ENCODE peak calls at places on chromosomes 11 and 22, in seven cellular contexts. One of them, this sample, is unnamed.

GRCh38 chr22:35631597-35631996 is 14.5 kb upstream of the MB start:
- DNase-seq in NCI-H1105 treated with DMSO at 0.1 percent for 48 hours: peak; percentile 10
- DNase-seq in stimulated activated CD4-positive, alpha-beta T cell treated with anti-CD3 and anti-CD28 coated beads, Interleukin-12 subunit alpha, Interleukin-12 subunit beta, amount 100 ng/mL, for 48 hours: no peak
- DNase-seq in foreskin keratinocyte: no peak
- DNase-seq in ACHN: peak; percentile 67
- DNase-seq in stimulated activated CD8-positive, alpha-beta memory T cell treated with anti-CD3 and anti-CD28 coated beads, Interleukin-4, amount 100 ng/mL, for 4 hours: no peak
- DNase-seq in GM04503: no peak
- DNase-seq in this sample: peak; percentile 52

GRCh38 chr22:43479962-43480361 is 68.1 kb downstream of the MPPED1 start:
- DNase-seq in NCI-H1105 treated with DMSO at 0.1 percent for 48 hours: no peak
- DNase-seq in stimulated activated CD4-positive, alpha-beta T cell treated with anti-CD3 and anti-CD28 coated beads, Interleukin-12 subunit alpha, Interleukin-12 subunit beta, amount 100 ng/mL, for 48 hours: no peak
- DNase-seq in foreskin keratinocyte: no peak
- DNase-seq in ACHN: no peak
- DNase-seq in stimulated activated CD8-positive, alpha-beta memory T cell treated with anti-CD3 and anti-CD28 coated beads, Interleukin-4, amount 100 ng/mL, for 4 hours: no peak
- DNase-seq in GM04503: no peak
- DNase-seq in this sample: no peak

GRCh38 chr11:128341280-128341679 is 246.1 kb downstream of the ETS1 start:
- DNase-seq in NCI-H1105 treated with DMSO at 0.1 percent for 48 hours: no peak
- DNase-seq in stimulated activated CD4-positive, alpha-beta T cell treated with anti-CD3 and anti-CD28 coated beads, Interleukin-12 subunit alpha, Interleukin-12 subunit beta, amount 100 ng/mL, for 48 hours: no peak
- DNase-seq in foreskin keratinocyte: no peak
- DNase-seq in ACHN: no peak
- DNase-seq in stimulated activated CD8-positive, alpha-beta memory T cell treated with anti-CD3 and anti-CD28 coated beads, Interleukin-4, amount 100 ng/mL, for 4 hours: peak; percentile 22
- DNase-seq in GM04503: no peak
- DNase-seq in this sample: peak; percentile 36

GRCh38 chr11:907668-908067 is 2.9 kb downstream of the CHID1 start:
- DNase-seq in NCI-H1105 treated with DMSO at 0.1 percent for 48 hours: no peak
- DNase-seq in stimulated activated CD4-positive, alpha-beta T cell treated with anti-CD3 and anti-CD28 coated beads, Interleukin-12 subunit alpha, Interleukin-12 subunit beta, amount 100 ng/mL, for 48 hours: no peak
- DNase-seq in foreskin keratinocyte: no peak
- DNase-seq in ACHN: no peak
- DNase-seq in stimulated activated CD8-positive, alpha-beta memory T cell treated with anti-CD3 and anti-CD28 coated beads, Interleukin-4, amount 100 ng/mL, for 4 hours: no peak
- DNase-seq in GM04503: no peak
- DNase-seq in this sample: no peak

GRCh38 chr11:128859563-128860441 is 7.3 kb downstream of the KCNJ1 start:
- DNase-seq in NCI-H1105 treated with DMSO at 0.1 percent for 48 hours: no peak
- DNase-seq in stimulated activated CD4-positive, alpha-beta T cell treated with anti-CD3 and anti-CD28 coated beads, Interleukin-12 subunit alpha, Interleukin-12 subunit beta, amount 100 ng/mL, for 48 hours: peak; percentile 64
- DNase-seq in foreskin keratinocyte: peak; percentile 28
- DNase-seq in ACHN: no peak
- DNase-seq in stimulated activated CD8-positive, alpha-beta memory T cell treated with anti-CD3 and anti-CD28 coated beads, Interleukin-4, amount 100 ng/mL, for 4 hours: peak; percentile 59
- DNase-seq in GM04503: no peak
- DNase-seq in this sample: peak; percentile 50

GRCh38 chr22:48640890-48641771 is 1186.5 kb downstream of the BRD1 start:
- DNase-seq in NCI-H1105 treated with DMSO at 0.1 percent for 48 hours: no peak
- DNase-seq in stimulated activated CD4-positive, alpha-beta T cell treated with anti-CD3 and anti-CD28 coated beads, Interleukin-12 subunit alpha, Interleukin-12 subunit beta, amount 100 ng/mL, for 48 hours: no peak
- DNase-seq in foreskin keratinocyte: no peak
- DNase-seq in ACHN: no peak
- DNase-seq in stimulated activated CD8-positive, alpha-beta memory T cell treated with anti-CD3 and anti-CD28 coated beads, Interleukin-4, amount 100 ng/mL, for 4 hours: no peak
- DNase-seq in GM04503: no peak
- DNase-seq in this sample: no peak

GRCh38 chr11:35050596-35050995 is 88.4 kb upstream of the CD44 start:
- DNase-seq in NCI-H1105 treated with DMSO at 0.1 percent for 48 hours: no peak
- DNase-seq in stimulated activated CD4-positive, alpha-beta T cell treated with anti-CD3 and anti-CD28 coated beads, Interleukin-12 subunit alpha, Interleukin-12 subunit beta, amount 100 ng/mL, for 48 hours: no peak
- DNase-seq in foreskin keratinocyte: no peak
- DNase-seq in ACHN: no peak
- DNase-seq in stimulated activated CD8-positive, alpha-beta memory T cell treated with anti-CD3 and anti-CD28 coated beads, Interleukin-4, amount 100 ng/mL, for 4 hours: no peak
- DNase-seq in GM04503: no peak
- DNase-seq in this sample: no peak

GRCh38 chr11:94938399-94939055 is 34.8 kb downstream of the CWC15 start:
- DNase-seq in NCI-H1105 treated with DMSO at 0.1 percent for 48 hours: peak; percentile 6
- DNase-seq in stimulated activated CD4-positive, alpha-beta T cell treated with anti-CD3 and anti-CD28 coated beads, Interleukin-12 subunit alpha, Interleukin-12 subunit beta, amount 100 ng/mL, for 48 hours: no peak
- DNase-seq in foreskin keratinocyte: no peak
- DNase-seq in ACHN: no peak
- DNase-seq in stimulated activated CD8-positive, alpha-beta memory T cell treated with anti-CD3 and anti-CD28 coated beads, Interleukin-4, amount 100 ng/mL, for 4 hours: no peak
- DNase-seq in GM04503: peak; percentile 86
- DNase-seq in this sample: peak; percentile 69

GRCh38 chr11:24556693-24557092 is 59.8 kb downstream of the LUZP2 start:
- DNase-seq in NCI-H1105 treated with DMSO at 0.1 percent for 48 hours: no peak
- DNase-seq in stimulated activated CD4-positive, alpha-beta T cell treated with anti-CD3 and anti-CD28 coated beads, Interleukin-12 subunit alpha, Interleukin-12 subunit beta, amount 100 ng/mL, for 48 hours: no peak
- DNase-seq in foreskin keratinocyte: no peak
- DNase-seq in ACHN: no peak
- DNase-seq in stimulated activated CD8-positive, alpha-beta memory T cell treated with anti-CD3 and anti-CD28 coated beads, Interleukin-4, amount 100 ng/mL, for 4 hours: no peak
- DNase-seq in GM04503: no peak
- DNase-seq in this sample: no peak

GRCh38 chr11:61118406-61118805 is 16.1 kb downstream of the CD5 start:
- DNase-seq in NCI-H1105 treated with DMSO at 0.1 percent for 48 hours: no peak
- DNase-seq in stimulated activated CD4-positive, alpha-beta T cell treated with anti-CD3 and anti-CD28 coated beads, Interleukin-12 subunit alpha, Interleukin-12 subunit beta, amount 100 ng/mL, for 48 hours: no peak
- DNase-seq in foreskin keratinocyte: no peak
- DNase-seq in ACHN: no peak
- DNase-seq in stimulated activated CD8-positive, alpha-beta memory T cell treated with anti-CD3 and anti-CD28 coated beads, Interleukin-4, amount 100 ng/mL, for 4 hours: no peak
- DNase-seq in GM04503: no peak
- DNase-seq in this sample: no peak

GRCh38 chr11:1479678-1480118 is 6.9 kb downstream of the MOB2 start:
- DNase-seq in NCI-H1105 treated with DMSO at 0.1 percent for 48 hours: no peak
- DNase-seq in stimulated activated CD4-positive, alpha-beta T cell treated with anti-CD3 and anti-CD28 coated beads, Interleukin-12 subunit alpha, Interleukin-12 subunit beta, amount 100 ng/mL, for 48 hours: no peak
- DNase-seq in foreskin keratinocyte: no peak
- DNase-seq in ACHN: no peak
- DNase-seq in stimulated activated CD8-positive, alpha-beta memory T cell treated with anti-CD3 and anti-CD28 coated beads, Interleukin-4, amount 100 ng/mL, for 4 hours: no peak
- DNase-seq in GM04503: no peak
- DNase-seq in this sample: no peak

GRCh38 chr11:102763440-102763839 is 17.0 kb downstream of the MMP10 start:
- DNase-seq in NCI-H1105 treated with DMSO at 0.1 percent for 48 hours: no peak
- DNase-seq in stimulated activated CD4-positive, alpha-beta T cell treated with anti-CD3 and anti-CD28 coated beads, Interleukin-12 subunit alpha, Interleukin-12 subunit beta, amount 100 ng/mL, for 48 hours: no peak
- DNase-seq in foreskin keratinocyte: peak; percentile 95
- DNase-seq in ACHN: no peak
- DNase-seq in stimulated activated CD8-positive, alpha-beta memory T cell treated with anti-CD3 and anti-CD28 coated beads, Interleukin-4, amount 100 ng/mL, for 4 hours: no peak
- DNase-seq in GM04503: no peak
- DNase-seq in this sample: peak; percentile 42

GRCh38 chr22:28907311-28908008 is 24.1 kb downstream of the ZNRF3 start:
- DNase-seq in NCI-H1105 treated with DMSO at 0.1 percent for 48 hours: no peak
- DNase-seq in stimulated activated CD4-positive, alpha-beta T cell treated with anti-CD3 and anti-CD28 coated beads, Interleukin-12 subunit alpha, Interleukin-12 subunit beta, amount 100 ng/mL, for 48 hours: peak; percentile 55
- DNase-seq in foreskin keratinocyte: no peak
- DNase-seq in ACHN: no peak
- DNase-seq in stimulated activated CD8-positive, alpha-beta memory T cell treated with anti-CD3 and anti-CD28 coated beads, Interleukin-4, amount 100 ng/mL, for 4 hours: no peak
- DNase-seq in GM04503: no peak
- DNase-seq in this sample: no peak

GRCh38 chr11:70203749-70204465 is 811 bp downstream of the FADD start:
- DNase-seq in NCI-H1105 treated with DMSO at 0.1 percent for 48 hours: no peak
- DNase-seq in stimulated activated CD4-positive, alpha-beta T cell treated with anti-CD3 and anti-CD28 coated beads, Interleukin-12 subunit alpha, Interleukin-12 subunit beta, amount 100 ng/mL, for 48 hours: peak; percentile 97
- DNase-seq in foreskin keratinocyte: peak; percentile 83
- DNase-seq in ACHN: peak; percentile 84
- DNase-seq in stimulated activated CD8-positive, alpha-beta memory T cell treated with anti-CD3 and anti-CD28 coated beads, Interleukin-4, amount 100 ng/mL, for 4 hours: peak; percentile 90
- DNase-seq in GM04503: peak; percentile 42
- DNase-seq in this sample: peak; percentile 95

GRCh38 chr11:10506013-10506370 is 35.0 kb downstream of the RNF141 start:
- DNase-seq in NCI-H1105 treated with DMSO at 0.1 percent for 48 hours: peak; percentile 44
- DNase-seq in stimulated activated CD4-positive, alpha-beta T cell treated with anti-CD3 and anti-CD28 coated beads, Interleukin-12 subunit alpha, Interleukin-12 subunit beta, amount 100 ng/mL, for 48 hours: no peak
- DNase-seq in foreskin keratinocyte: peak; percentile 94
- DNase-seq in ACHN: no peak
- DNase-seq in stimulated activated CD8-positive, alpha-beta memory T cell treated with anti-CD3 and anti-CD28 coated beads, Interleukin-4, amount 100 ng/mL, for 4 hours: no peak
- DNase-seq in GM04503: no peak
- DNase-seq in this sample: no peak

This sample was measured in cardiac fibroblast.